ENCODE peak calls at places on chromosomes 6 and 20, in ten cellular contexts. V is HL-60; E is CD8-positive, alpha-beta T cell; I is AG04450; B is Caco-2; T is astrocyte; C is coronary artery; K is mucosa of descending colon; O is SK-N-SH; F is A549. G is an unnamed sample.
A peak's percentile ranks its signal among the peaks of the same experiment; 100 is the strongest.

GRCh38 chr6:94127716-94128115 is 708.4 kb upstream of the EPHA7 start:
- DNase-seq in V (no peak), E (no peak), I (no peak), B (no peak), T (no peak), C (no peak), K (no peak), O (no peak), F (no peak), G (peak; percentile 4)

GRCh38 chr20:9319687-9320384 is 194.6 kb upstream of the LAMP5 start:
- DNase-seq in V (no peak), E (no peak), I (no peak), B (no peak), T (peak; percentile 14), C (no peak), K (no peak), O (no peak), F (no peak), G (no peak)

GRCh38 chr6:31581511-31582229 is 554 bp downstream of the LTB start:
- DNase-seq in V (no peak), E (no peak), I (no peak), B (no peak), T (no peak), C (no peak), K (peak; percentile 60), O (peak; percentile 45), F (no peak), G (no peak)

GRCh38 chr6:30206152-30206551 is 7.1 kb downstream of the TRIM26 start:
- DNase-seq in V (no peak), E (no peak), I (no peak), B (no peak), T (no peak), C (no peak), K (no peak), O (no peak), F (no peak), G (peak; percentile 30)

GRCh38 chr6:91824346-91824745 is 1237.5 kb upstream of the MAP3K7 start:
- DNase-seq in V (no peak), E (no peak), I (no peak), B (no peak), T (peak; percentile 25), C (no peak), K (no peak), O (no peak), F (no peak), G (no peak)

GRCh38 chr6:33592595-33593413 is 12.7 kb upstream of the BAK1 start:
- DNase-seq in V (no peak), E (peak; percentile 45), I (no peak), B (no peak), T (no peak), C (no peak), K (peak; percentile 88), O (no peak), F (no peak), G (peak; percentile 86)

GRCh38 chr20:34916774-34917354 is 38.7 kb downstream of the GSS start:
- DNase-seq in V (no peak), E (no peak), I (no peak), B (no peak), T (no peak), C (no peak), K (no peak), O (no peak), F (no peak), G (no peak)

GRCh38 chr6:37485259-37485658 is 14.4 kb downstream of the CCDC167 start:
- DNase-seq in V (no peak), E (no peak), I (no peak), B (no peak), T (no peak), C (no peak), K (no peak), O (peak; percentile 56), F (peak; percentile 27), G (no peak)

GRCh38 chr6:44002591-44003344 is 124.5 kb downstream of the MRPL14 start:
- DNase-seq in V (peak; percentile 36), E (peak; percentile 43), I (no peak), B (peak; percentile 84), T (peak; percentile 41), C (no peak), K (peak; percentile 75), O (peak; percentile 72), F (peak; percentile 55), G (peak; percentile 70)

GRCh38 chr6:149359439-149359838 is 40.6 kb upstream of the SUMO4 start:
- DNase-seq in V (no peak), E (no peak), I (no peak), B (no peak), T (no peak), C (no peak), K (no peak), O (no peak), F (no peak), G (no peak)

GRCh38 chr6:133887478-133887877 is 1.4 kb upstream of the TCF21 start:
- DNase-seq in V (no peak), E (no peak), I (no peak), B (no peak), T (no peak), C (no peak), K (no peak), O (no peak), F (no peak), G (no peak)
- H3K4me3 ChIP-seq in V (no peak overlapping the region), E (no peak overlapping the region), I (no peak overlapping the region), B (no peak overlapping the region), T (no peak overlapping the region), C (no peak overlapping the region), K (no peak overlapping the region), O (no peak overlapping the region), F (no peak overlapping the region), G (no peak overlapping the region)

GRCh38 chr20:13428684-13429083 is 207.6 kb downstream of the ISM1 start:
- DNase-seq in V (no peak), E (no peak), I (no peak), B (no peak), T (no peak), C (no peak), K (no peak), O (no peak), F (no peak), G (no peak)

GRCh38 chr20:13426870-13427269 is 205.8 kb downstream of the ISM1 start:
- DNase-seq in V (no peak), E (no peak), I (no peak), B (no peak), T (peak; percentile 48), C (no peak), K (no peak), O (no peak), F (no peak), G (no peak)

GRCh38 chr20:13430346-13431002 is 208.3 kb downstream of the TASP1 start:
- DNase-seq in V (peak; percentile 8), E (no peak), I (no peak), B (peak; percentile 42), T (peak; percentile 82), C (no peak), K (no peak), O (no peak), F (no peak), G (peak; percentile 60)

GRCh38 chr20:13436530-13436929 is 202.2 kb downstream of the TASP1 start:
- DNase-seq in V (no peak), E (no peak), I (no peak), B (no peak), T (no peak), C (no peak), K (no peak), O (no peak), F (no peak), G (no peak)

DNA sequence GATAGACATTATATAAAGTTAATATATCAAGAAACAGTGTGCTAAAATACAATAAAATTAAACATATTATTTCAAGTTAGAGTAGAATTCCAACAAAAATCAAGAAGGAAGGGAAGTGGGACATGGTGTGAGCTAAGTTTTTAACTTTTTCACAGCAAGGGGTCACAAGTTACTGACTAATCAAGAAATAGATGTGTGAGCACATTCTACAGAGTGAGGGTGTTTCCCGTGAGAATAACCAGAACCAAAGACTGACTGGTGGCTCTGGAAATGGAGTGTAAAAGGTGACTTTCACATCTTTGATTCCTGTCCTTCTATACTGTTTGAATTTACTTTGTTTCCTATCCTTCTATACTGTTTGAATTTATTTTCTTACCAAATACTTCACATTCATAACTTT is 206.6 kb downstream of the TASP1 start:
- DNase-seq in V (no peak), E (no peak), I (no peak), B (no peak), T (no peak), C (no peak), K (no peak), O (no peak), F (no peak), G (no peak)
- TF ChIP-seq CTCF in V (no peak), E (no peak), I (no peak), B (no peak), T (no peak), C (no peak), K (no peak), O (no peak), F (no peak), G (no peak)

DNA sequence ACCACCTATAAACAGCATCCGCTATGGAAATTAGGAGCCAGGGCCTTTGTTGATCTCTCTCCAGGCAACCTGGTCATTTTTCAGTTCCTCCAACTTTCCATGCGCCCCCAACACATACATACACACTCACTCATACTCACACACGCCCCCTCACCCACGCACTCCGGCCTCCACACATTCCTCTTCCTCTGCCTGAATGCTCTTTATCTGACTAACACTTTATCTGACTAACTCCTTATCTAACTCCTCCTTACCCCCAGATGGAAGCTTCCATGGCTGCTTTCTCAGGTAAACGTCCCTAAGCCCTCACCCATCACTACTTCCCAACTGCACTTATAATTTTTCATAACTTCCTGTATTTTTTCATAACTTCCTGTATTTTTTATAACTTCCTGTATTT is 17.4 kb downstream of the CASS4 start:
- DNase-seq in V (no peak), E (no peak), I (no peak), B (no peak), T (peak; percentile 93), C (no peak), K (no peak), O (no peak), F (no peak), G (no peak)
- H3K4me3 ChIP-seq in V (peak overlapping the region; percentile 22), E (peak overlapping the region; percentile 56), I (no peak overlapping the region), B (no peak overlapping the region), T (no peak overlapping the region), C (no peak overlapping the region), K (no peak overlapping the region), O (no peak overlapping the region), F (no peak overlapping the region), G (no peak overlapping the region)

GRCh38 chr6:13926378-13926777 is 1.6 kb downstream of the RNF182 start:
- DNase-seq in V (no peak), E (no peak), I (no peak), B (no peak), T (no peak), C (no peak), K (no peak), O (no peak), F (no peak), G (no peak)

GRCh38 chr6:13924949-13925881 is at the start of gene RNF182:
- DNase-seq in V (no peak), E (no peak), I (no peak), B (peak; percentile 45), T (no peak), C (no peak), K (no peak), O (peak; percentile 17), F (no peak), G (no peak)

GRCh38 chr6:13929196-13929595 is 4.4 kb downstream of the RNF182 start:
- DNase-seq in V (no peak), E (no peak), I (no peak), B (no peak), T (no peak), C (no peak), K (no peak), O (no peak), F (no peak), G (no peak)

GRCh38 chr6:13924146-13924948 is 405 bp upstream of the RNF182 start:
- DNase-seq in V (peak; percentile 41), E (peak; percentile 16), I (no peak), B (no peak), T (peak; percentile 41), C (no peak), K (no peak), O (peak; percentile 94), F (peak; percentile 43), G (peak; percentile 12)

GRCh38 chr6:13927203-13927602 is 2.5 kb downstream of the RNF182 start:
- DNase-seq in V (no peak), E (no peak), I (no peak), B (no peak), T (no peak), C (no peak), K (no peak), O (no peak), F (peak; percentile 21), G (no peak)
- TF ChIP-seq CTCF in V (no peak), E (no peak), I (peak; percentile 2), B (peak; percentile 23), T (peak; percentile 4), C (no peak), K (no peak), O (peak; percentile 16), F (no peak), G (no peak)